ENCODE peak calls at places on chromosomes 11 and 22, in eight cellular contexts. X is Panc1, O is breast epithelium, M is prostate gland, R is HCT116, W is stomach, Q is suprapubic skin, K is transverse colon. J is an unnamed sample. For H3K4me1, the result is how much of the 10 kb centered on the place peaks cover.

GRCh38 chr11:67648140-67648795 is 2.3 kb downstream of the ACY3 start:
- DNase-seq in M (no peak), K (peak), X (no peak), R (peak), O (no peak), Q (no peak), W (peak), J (no peak)

GRCh38 chr11:76241243-76242000 is 35.1 kb upstream of the WNT11 start:
- DNase-seq in R (no peak), X (no peak), Q (no peak), M (no peak), W (no peak), K (no peak), O (no peak), J (no peak)

GRCh38 chr11:13294771-13295579 is 17.4 kb downstream of the BMAL1 start:
- DNase-seq in K (no peak), W (no peak), R (no peak), O (no peak), M (no peak), Q (no peak), X (no peak), J (no peak)

GRCh38 chr22:30277547-30278344 is 11.1 kb upstream of the OSM start:
- DNase-seq in O (no peak), R (no peak), W (no peak), K (no peak), Q (no peak), M (no peak), X (no peak), J (no peak)

GRCh38 chr22:22587577-22588188 is 28.6 kb upstream of the PRAME start:
- DNase-seq in M (no peak), W (no peak), Q (no peak), O (no peak), R (no peak), K (no peak), X (no peak), J (no peak)

GRCh38 chr11:117876341-117877119 is at the start of gene FXYD6:
- DNase-seq in R (no peak), O (no peak), W (no peak), X (no peak), Q (no peak), K (peak), M (no peak), J (peak)

GRCh38 chr11:80424012-80424695 is 983.3 kb upstream of the TENM4 start:
- DNase-seq in K (no peak), W (no peak), O (no peak), Q (no peak), X (no peak), R (no peak), M (no peak), J (no peak)

GRCh38 chr22:25202290-25202921 is 2.7 kb downstream of the CRYBB3 start:
- DNase-seq in O (no peak), Q (no peak), R (peak), W (peak), M (peak), K (peak), X (peak), J (no peak)

GRCh38 chr11:71309611-71310010 is 57.2 kb upstream of the SHANK2 start:
- DNase-seq in W (peak), Q (peak), K (no peak), O (peak), R (no peak), M (no peak), X (no peak), J (peak)

GRCh38 chr22:39240841-39241631 is 3.7 kb downstream of the PDGFB start:
- DNase-seq in M (peak), K (peak), O (peak), X (peak), W (peak), R (peak), Q (no peak), J (no peak)

GRCh38 chr11:82752801-82753200 is 19.1 kb upstream of the FAM181B start:
- DNase-seq in R (no peak), X (no peak), Q (no peak), W (no peak), O (no peak), M (no peak), K (no peak), J (no peak)

GRCh38 chr11:128502736-128503135 is 84.6 kb downstream of the ETS1 start:
- DNase-seq in O (no peak), M (no peak), K (no peak), X (no peak), W (no peak), Q (no peak), R (no peak), J (no peak)

GRCh38 chr11:109960831-109961230 is 132.4 kb upstream of the ZC3H12C start:
- DNase-seq in O (no peak), M (no peak), Q (peak), R (no peak), W (no peak), X (no peak), K (peak), J (no peak)

GRCh38 chr22:41408665-41409064 is 26.9 kb downstream of the TEF start:
- DNase-seq in Q (no peak), X (no peak), K (no peak), R (no peak), M (no peak), O (no peak), W (peak), J (no peak)

GRCh38 chr22:49975543-49976389 is 15.2 kb downstream of the PIM3 start:
- DNase-seq in Q (peak), X (no peak), W (peak), R (no peak), K (peak), M (no peak), O (peak), J (peak)

GRCh38 chr11:17734418-17734911 is at the start of gene KCNC1:
- DNase-seq in X (no peak), R (no peak), W (no peak), O (no peak), M (no peak), K (no peak), Q (no peak), J (no peak)

GRCh38 chr11:60251485-60252207 is 8.7 kb upstream of the MS4A4E start:
- DNase-seq in Q (no peak), X (peak), R (peak), W (no peak), K (no peak), O (no peak), M (no peak), J (no peak)

GRCh38 chr11:18243783-18244362 is 4.6 kb downstream of the SAA2 start:
- DNase-seq in Q (no peak), M (peak), R (peak), K (peak), O (no peak), W (peak), X (peak), J (no peak)

GRCh38 chr11:16606784-16607674 is 131.4 kb upstream of the C11orf58 start:
- DNase-seq in M (peak), Q (no peak), O (no peak), K (peak), W (peak), R (no peak), X (no peak), J (no peak)

GRCh38 chr22:46738642-46738960 is 549 bp upstream of the CERK start:
- DNase-seq in O (no peak), X (no peak), Q (no peak), M (no peak), R (no peak), K (no peak), W (no peak), J (no peak)

GRCh38 chr11:68843703-68844312 is 2.1 kb upstream of the CPT1A start:
- DNase-seq in R (peak), Q (no peak), M (peak), O (peak), K (peak), X (no peak), W (peak), J (no peak)

GRCh38 chr11:78938036-78938435 is 363.4 kb upstream of the NARS2 start:
- DNase-seq in M (no peak), K (no peak), Q (no peak), O (no peak), R (no peak), W (no peak), X (no peak), J (no peak)

DNA sequence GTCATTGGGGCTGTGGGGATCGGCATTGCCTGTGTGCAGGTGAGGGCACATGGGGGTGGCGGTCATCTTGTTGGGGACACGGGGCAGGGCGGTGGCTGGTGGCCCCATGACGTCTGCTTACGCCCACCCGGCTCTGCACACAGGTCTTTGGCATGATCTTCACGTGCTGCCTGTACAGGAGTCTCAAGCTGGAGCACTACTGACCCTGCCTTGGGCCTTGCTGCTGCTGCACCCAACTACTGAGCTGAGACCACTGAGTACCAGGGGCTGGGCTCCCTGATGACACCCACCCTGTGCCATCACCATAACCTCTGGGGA is 4.4 kb downstream of the POLR2L start:
- DNase-seq in Q (no peak), M (no peak), W (no peak), O (no peak), K (no peak), X (no peak), R (no peak), J (no peak)
- TF ChIP-seq POLR2AphosphoS5 in Q (no peak), M (no peak), W (no peak), O (no peak), K (no peak), X (peak), R (no peak), J (no peak)

DNA sequence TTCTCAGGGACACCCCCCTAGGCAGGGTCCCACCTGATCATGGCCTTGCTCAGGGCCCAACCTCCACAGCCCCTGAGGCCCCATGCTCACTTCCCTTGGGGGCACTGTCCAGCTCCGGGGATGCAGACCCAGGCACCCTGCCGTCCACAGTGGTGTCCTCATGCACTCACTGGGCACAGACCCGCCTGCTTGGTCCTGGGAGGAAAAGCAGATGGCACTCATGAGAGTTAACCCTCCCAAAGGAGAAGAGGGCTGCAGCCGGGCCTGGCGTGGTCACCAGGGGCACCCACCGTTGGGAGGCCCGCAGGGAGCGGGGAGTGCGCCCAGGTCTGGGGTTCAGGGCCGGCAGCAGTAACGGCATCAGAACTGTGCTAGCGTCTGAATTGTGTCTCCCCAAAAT is 1270.9 kb downstream of the BRD1 start:
- DNase-seq in Q (no peak), O (no peak), K (no peak), M (no peak), W (no peak), X (no peak), R (no peak), J (no peak)
- H3K4me1 ChIP-seq in Q (under half), O (under half), K (under half), M (under half), W (under half), X (under half), R (under half), J (under half)

GRCh38 chr11:1253103-1253485 is 30.2 kb downstream of the MUC5B start:
- DNase-seq in R (no peak), O (no peak), K (no peak), M (no peak), X (no peak), Q (no peak), W (no peak), J (no peak)
- TF ChIP-seq CTCF in R (no peak), O (no peak), K (no peak), M (no peak), X (no peak), Q (no peak), W (no peak), J (no peak)

DNA sequence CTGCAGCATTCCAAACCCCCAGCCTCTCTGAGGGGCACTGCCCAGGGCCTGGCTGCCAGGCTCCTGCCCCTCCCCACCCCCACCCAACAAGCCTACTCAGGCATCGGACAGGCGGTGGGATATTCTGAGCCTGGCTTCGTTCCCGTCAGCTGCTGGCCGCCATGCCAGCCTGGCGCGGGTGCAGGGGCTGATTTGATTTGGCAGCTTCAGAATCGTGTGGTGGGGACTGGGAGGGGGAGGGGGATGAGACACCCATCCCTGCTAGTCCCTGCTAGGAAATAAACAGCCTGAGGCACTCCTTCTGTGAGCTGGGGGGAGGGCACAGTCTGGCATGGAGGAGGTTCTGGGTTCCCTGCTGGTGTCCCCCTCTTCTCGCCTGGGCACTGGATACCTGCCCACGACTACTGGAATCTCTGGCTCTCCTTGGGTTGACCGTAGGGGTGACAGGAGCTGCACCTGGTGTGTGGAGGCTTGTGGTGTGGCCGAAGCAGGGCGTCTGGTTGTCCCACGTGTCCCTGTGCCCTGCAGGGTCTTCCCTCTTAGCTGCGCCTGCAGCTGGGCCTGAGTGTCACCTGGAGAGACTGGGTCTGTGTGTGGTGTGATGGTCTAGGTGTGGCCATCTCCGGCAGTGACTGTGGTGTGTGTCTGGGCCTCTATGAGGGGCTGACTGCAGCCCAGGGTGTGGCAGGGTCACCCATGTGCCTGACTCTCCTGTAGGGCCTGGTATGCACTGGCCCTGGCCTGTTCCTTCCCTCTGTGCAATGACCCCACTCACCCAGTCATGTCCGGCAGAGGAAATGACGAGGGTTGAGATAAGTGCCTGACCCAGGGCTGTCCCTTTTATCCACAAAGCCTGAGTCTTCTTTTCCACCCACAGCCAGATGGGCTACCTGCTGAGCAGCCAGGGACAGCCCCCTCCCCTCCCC is 42.2 kb downstream of the PDE2A start:
- DNase-seq in K (no peak), Q (no peak), R (no peak), M (no peak), O (no peak), W (no peak), X (no peak), J (no peak)
- TF ChIP-seq POLR2AphosphoS5 in K (no peak), Q (no peak), R (no peak), M (no peak), O (no peak), W (no peak), X (no peak), J (peak)

GRCh38 chr11:57315491-57315890 is 9.3 kb downstream of the TNKS1BP1 start:
- DNase-seq in R (no peak), O (no peak), X (no peak), M (no peak), Q (no peak), K (peak), W (no peak), J (no peak)
- H3K4me1 ChIP-seq in R (under half), O (under half), X (under half), M (under half), Q (half or more), K (under half), W (half or more), J (half or more)

DNA sequence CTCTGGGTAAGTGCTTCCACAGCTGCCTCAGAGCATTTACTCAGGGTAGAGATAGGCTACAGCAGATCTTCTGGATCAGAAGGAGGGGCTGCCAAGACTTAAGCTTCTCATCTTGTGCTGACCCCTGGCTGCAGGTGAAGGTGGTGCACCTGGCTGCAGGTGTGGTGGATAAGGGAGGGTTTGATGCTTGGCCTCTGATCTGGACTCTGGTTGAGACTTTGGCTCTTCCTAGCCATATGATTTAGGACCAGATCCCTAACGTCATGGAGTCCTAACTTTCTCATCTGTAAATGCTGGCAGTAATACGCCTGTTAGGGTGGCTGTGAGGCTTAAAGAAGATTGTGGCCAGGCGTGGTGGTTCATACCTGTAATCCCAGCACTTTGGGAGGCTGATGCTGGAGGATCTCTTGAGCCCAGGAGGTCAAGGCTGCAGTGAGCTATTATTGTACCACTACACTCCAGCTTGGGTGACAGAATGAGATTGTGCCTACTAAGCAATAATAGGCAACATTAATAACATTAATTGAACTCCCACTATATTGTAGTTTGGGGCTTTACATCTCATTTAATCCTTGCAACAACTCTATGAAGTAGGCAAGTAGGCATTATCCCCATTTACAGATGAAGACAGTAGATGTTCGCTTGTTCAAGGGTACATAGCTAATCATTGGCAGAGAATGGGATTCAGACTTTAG is 10.7 kb downstream of the DTX4 start:
- DNase-seq in K (peak), Q (no peak), M (no peak), R (no peak), O (no peak), X (no peak), W (peak), J (no peak)
- TF ChIP-seq CTCF in K (peak), Q (peak), M (no peak), R (peak), O (no peak), X (peak), W (no peak), J (no peak)

DNA sequence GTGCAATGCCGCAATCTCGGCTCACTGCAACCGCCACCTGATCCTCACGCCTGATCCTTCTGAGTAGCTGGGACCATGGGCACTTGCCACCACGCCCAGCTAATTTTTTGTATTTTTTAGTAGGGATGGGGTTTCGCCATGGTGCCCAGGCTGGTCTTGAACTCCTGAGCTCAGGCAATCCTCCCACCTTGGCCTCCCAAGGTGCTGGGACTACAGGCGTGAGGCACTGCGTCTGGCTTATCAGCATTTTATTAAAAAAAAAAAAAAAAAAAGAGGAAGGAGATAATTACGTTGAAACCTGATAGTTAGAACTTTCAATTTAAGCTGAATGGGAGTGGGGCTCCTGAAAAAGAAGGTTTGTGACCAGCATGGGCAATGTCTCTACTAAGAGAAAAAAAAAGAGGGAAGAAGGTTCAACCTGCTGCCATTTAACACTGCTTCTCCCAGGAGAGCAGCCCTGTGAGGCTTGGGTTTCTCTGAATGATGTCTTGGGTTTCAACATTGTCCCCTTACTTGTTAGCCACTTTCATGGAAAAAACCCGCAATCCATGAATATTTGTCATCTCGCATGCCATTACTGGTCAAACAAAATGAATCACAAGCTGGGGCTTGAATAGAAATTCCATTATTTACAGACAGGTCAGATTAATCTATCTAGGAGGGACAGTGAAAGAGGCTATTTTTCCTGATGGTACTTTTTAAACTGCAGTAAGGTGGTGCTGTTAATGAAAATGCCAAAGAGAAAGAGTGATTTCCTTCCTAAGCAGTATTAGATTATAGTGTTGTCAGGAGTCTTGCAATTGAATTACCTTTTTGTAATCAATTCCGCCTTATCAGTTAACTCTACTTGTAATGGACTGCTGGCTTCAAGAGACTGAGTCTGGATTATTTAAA is 72.5 kb downstream of the PACS1 start:
- DNase-seq in R (peak), W (no peak), Q (no peak), X (no peak), O (no peak), K (no peak), M (no peak), J (no peak)
- TF ChIP-seq POLR2AphosphoS5 in R (no peak), W (no peak), Q (no peak), X (no peak), O (no peak), K (no peak), M (peak), J (no peak)